ENCODE peak calls at places on chromosomes 1 and 21, in five cellular contexts. One of them, this sample, is unnamed. For H3K9me3 and H3K36me3, the result is how much of the 10 kb centered on the place peaks cover.

GRCh38 chr1:178411756-178412399 is 84.9 kb downstream of the CLEC20A start:
- DNase-seq in heart right ventricle: no peak
- DNase-seq in PC-3: no peak
- DNase-seq in fibroblast of lung: no peak
- DNase-seq in naive thymus-derived CD4-positive, alpha-beta T cell: no peak
- DNase-seq in this sample: no peak

GRCh38 chr1:31767225-31767624 is 3.1 kb upstream of the ADGRB2 start:
- DNase-seq in fibroblast of lung: no peak
- DNase-seq in heart right ventricle: no peak
- DNase-seq in naive thymus-derived CD4-positive, alpha-beta T cell: no peak
- DNase-seq in PC-3: no peak
- DNase-seq in this sample: no peak

GRCh38 chr1:195721210-195721971 is 886.8 kb downstream of the KCNT2 start:
- DNase-seq in naive thymus-derived CD4-positive, alpha-beta T cell: no peak
- DNase-seq in fibroblast of lung: no peak
- DNase-seq in PC-3: peak
- DNase-seq in heart right ventricle: no peak
- DNase-seq in this sample: no peak

GRCh38 chr1:67019600-67020136 is 34.3 kb downstream of the SLC35D1 start:
- DNase-seq in PC-3: no peak
- DNase-seq in fibroblast of lung: peak
- DNase-seq in heart right ventricle: peak
- DNase-seq in naive thymus-derived CD4-positive, alpha-beta T cell: no peak
- DNase-seq in this sample: no peak

GRCh38 chr1:54594463-54594862 is 28.9 kb downstream of the FAM151A start:
- DNase-seq in naive thymus-derived CD4-positive, alpha-beta T cell: no peak
- DNase-seq in fibroblast of lung: no peak
- DNase-seq in heart right ventricle: no peak
- DNase-seq in PC-3: no peak
- DNase-seq in this sample: no peak

GRCh38 chr1:205632374-205633169 is 761 bp upstream of the ELK4 start:
- DNase-seq in naive thymus-derived CD4-positive, alpha-beta T cell: no peak
- DNase-seq in fibroblast of lung: peak
- DNase-seq in heart right ventricle: no peak
- DNase-seq in PC-3: peak
- DNase-seq in this sample: no peak

GRCh38 chr1:153928776-153929432 is 6.1 kb upstream of the GATAD2B start:
- DNase-seq in naive thymus-derived CD4-positive, alpha-beta T cell: no peak
- DNase-seq in PC-3: no peak
- DNase-seq in fibroblast of lung: peak
- DNase-seq in heart right ventricle: no peak
- DNase-seq in this sample: no peak

GRCh38 chr1:203669739-203670138 is 43.1 kb downstream of the ATP2B4 start:
- DNase-seq in naive thymus-derived CD4-positive, alpha-beta T cell: no peak
- DNase-seq in fibroblast of lung: peak
- DNase-seq in heart right ventricle: no peak
- DNase-seq in PC-3: peak
- DNase-seq in this sample: no peak

GRCh38 chr1:51969038-51969705 is 21.3 kb downstream of the RAB3B start:
- DNase-seq in PC-3: peak
- DNase-seq in naive thymus-derived CD4-positive, alpha-beta T cell: no peak
- DNase-seq in heart right ventricle: no peak
- DNase-seq in fibroblast of lung: peak
- DNase-seq in this sample: no peak

GRCh38 chr21:46622226-46622625 is 13.2 kb upstream of the PRMT2 start:
- DNase-seq in fibroblast of lung: no peak
- DNase-seq in PC-3: no peak
- DNase-seq in naive thymus-derived CD4-positive, alpha-beta T cell: peak
- DNase-seq in heart right ventricle: no peak
- DNase-seq in this sample: no peak

GRCh38 chr1:8097077-8097799 is 71.1 kb upstream of the ERRFI1 start:
- DNase-seq in heart right ventricle: no peak
- DNase-seq in naive thymus-derived CD4-positive, alpha-beta T cell: no peak
- DNase-seq in fibroblast of lung: peak
- DNase-seq in PC-3: peak
- DNase-seq in this sample: no peak

GRCh38 chr21:31198575-31198974 is 145.5 kb downstream of the TIAM1 start:
- DNase-seq in PC-3: peak
- DNase-seq in naive thymus-derived CD4-positive, alpha-beta T cell: peak
- DNase-seq in heart right ventricle: no peak
- DNase-seq in fibroblast of lung: peak
- DNase-seq in this sample: no peak

GRCh38 chr1:40936878-40937484 is 42.5 kb upstream of the CTPS1 start:
- DNase-seq in naive thymus-derived CD4-positive, alpha-beta T cell: no peak
- DNase-seq in fibroblast of lung: peak
- DNase-seq in heart right ventricle: no peak
- DNase-seq in PC-3: no peak
- DNase-seq in this sample: no peak

GRCh38 chr21:32315511-32316362 is 17.1 kb downstream of the MRAP start:
- DNase-seq in PC-3: no peak
- DNase-seq in naive thymus-derived CD4-positive, alpha-beta T cell: no peak
- DNase-seq in fibroblast of lung: no peak
- DNase-seq in heart right ventricle: no peak
- DNase-seq in this sample: no peak

GRCh38 chr1:164723296-164723731 is 164.3 kb downstream of the PBX1 start:
- DNase-seq in heart right ventricle: no peak
- DNase-seq in PC-3: no peak
- DNase-seq in naive thymus-derived CD4-positive, alpha-beta T cell: no peak
- DNase-seq in fibroblast of lung: peak
- DNase-seq in this sample: no peak

GRCh38 chr1:151871284-151872030 is 17.9 kb upstream of the THEM5 start:
- DNase-seq in naive thymus-derived CD4-positive, alpha-beta T cell: no peak
- DNase-seq in fibroblast of lung: no peak
- DNase-seq in PC-3: no peak
- DNase-seq in heart right ventricle: no peak
- DNase-seq in this sample: no peak

GRCh38 chr1:2494323-2494693 is 18.2 kb downstream of the PLCH2 start:
- DNase-seq in fibroblast of lung: peak
- DNase-seq in heart right ventricle: no peak
- DNase-seq in naive thymus-derived CD4-positive, alpha-beta T cell: no peak
- DNase-seq in PC-3: peak
- DNase-seq in this sample: no peak

GRCh38 chr1:185263780-185264179 is 53.3 kb downstream of the IVNS1ABP start:
- DNase-seq in naive thymus-derived CD4-positive, alpha-beta T cell: no peak
- DNase-seq in PC-3: no peak
- DNase-seq in heart right ventricle: no peak
- DNase-seq in fibroblast of lung: no peak
- DNase-seq in this sample: no peak

GRCh38 chr1:117695796-117696505 is 90.1 kb downstream of the TENT5C start:
- DNase-seq in fibroblast of lung: peak
- DNase-seq in heart right ventricle: peak
- DNase-seq in naive thymus-derived CD4-positive, alpha-beta T cell: no peak
- DNase-seq in PC-3: peak
- DNase-seq in this sample: no peak

GRCh38 chr1:38834221-38834782 is 25.3 kb downstream of the RRAGC start:
- DNase-seq in fibroblast of lung: no peak
- DNase-seq in PC-3: no peak
- DNase-seq in heart right ventricle: no peak
- DNase-seq in naive thymus-derived CD4-positive, alpha-beta T cell: no peak
- DNase-seq in this sample: no peak

DNA sequence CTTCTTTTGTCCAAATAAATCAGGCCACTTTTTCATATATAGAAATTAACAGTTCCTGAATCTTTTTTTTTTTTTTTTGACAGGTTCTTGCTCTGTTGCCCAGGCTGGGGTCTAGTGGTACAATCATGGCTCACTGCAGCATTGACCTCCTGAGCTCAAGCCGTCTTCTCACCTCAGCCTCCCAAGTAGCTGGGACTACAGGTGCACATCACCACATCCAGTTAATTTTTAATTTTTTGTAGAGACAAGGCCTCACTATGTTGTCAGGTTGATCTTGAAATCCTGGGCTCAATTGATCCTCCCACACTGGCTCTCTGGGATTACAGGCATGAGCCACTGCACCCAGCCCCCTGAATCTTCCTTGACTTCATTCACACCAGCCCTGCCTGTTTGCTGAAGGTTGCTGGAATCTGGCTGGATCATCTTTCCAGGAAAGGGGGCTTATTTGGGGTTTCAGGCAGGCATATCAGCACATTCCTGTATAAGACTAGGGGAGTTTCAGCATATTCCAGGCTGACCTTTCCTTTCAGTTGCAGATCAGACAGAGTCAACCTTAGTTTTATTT is 78.2 kb upstream of the ARHGAP29 start:
- DNase-seq in fibroblast of lung: no peak
- DNase-seq in naive thymus-derived CD4-positive, alpha-beta T cell: no peak
- DNase-seq in heart right ventricle: no peak
- DNase-seq in PC-3: no peak
- DNase-seq in this sample: no peak
- H3K27ac ChIP-seq in fibroblast of lung: no peak
- H3K27ac ChIP-seq in naive thymus-derived CD4-positive, alpha-beta T cell: no peak
- H3K27ac ChIP-seq in heart right ventricle: peak
- H3K27ac ChIP-seq in PC-3: no peak
- H3K27ac ChIP-seq in this sample: no peak

GRCh38 chr21:45290948-45291612 is 3.4 kb upstream of the POFUT2 start:
- DNase-seq in heart right ventricle: no peak
- DNase-seq in naive thymus-derived CD4-positive, alpha-beta T cell: no peak
- DNase-seq in fibroblast of lung: peak
- DNase-seq in PC-3: peak
- DNase-seq in this sample: no peak
- H3K9me3 ChIP-seq in heart right ventricle: under half
- H3K9me3 ChIP-seq in naive thymus-derived CD4-positive, alpha-beta T cell: under half
- H3K9me3 ChIP-seq in fibroblast of lung: under half
- H3K9me3 ChIP-seq in PC-3: under half
- H3K9me3 ChIP-seq in this sample: under half

GRCh38 chr1:248822148-248823032 is 3.3 kb downstream of the SH3BP5L start:
- DNase-seq in naive thymus-derived CD4-positive, alpha-beta T cell: no peak
- DNase-seq in heart right ventricle: no peak
- DNase-seq in fibroblast of lung: peak
- DNase-seq in PC-3: peak
- DNase-seq in this sample: peak
- H3K36me3 ChIP-seq in naive thymus-derived CD4-positive, alpha-beta T cell: under half
- H3K36me3 ChIP-seq in heart right ventricle: under half
- H3K36me3 ChIP-seq in fibroblast of lung: under half
- H3K36me3 ChIP-seq in PC-3: under half
- H3K36me3 ChIP-seq in this sample: under half

GRCh38 chr1:234500269-234500668 is 21.3 kb upstream of the TARBP1 start:
- DNase-seq in heart right ventricle: peak
- DNase-seq in PC-3: peak
- DNase-seq in fibroblast of lung: no peak
- DNase-seq in naive thymus-derived CD4-positive, alpha-beta T cell: no peak
- DNase-seq in this sample: no peak

GRCh38 chr1:234497589-234497988 is 18.6 kb upstream of the TARBP1 start:
- DNase-seq in heart right ventricle: no peak
- DNase-seq in fibroblast of lung: no peak
- DNase-seq in naive thymus-derived CD4-positive, alpha-beta T cell: no peak
- DNase-seq in PC-3: no peak
- DNase-seq in this sample: no peak

GRCh38 chr1:234499119-234500039 is 20.4 kb upstream of the TARBP1 start:
- DNase-seq in fibroblast of lung: peak
- DNase-seq in PC-3: peak
- DNase-seq in heart right ventricle: peak
- DNase-seq in naive thymus-derived CD4-positive, alpha-beta T cell: peak
- DNase-seq in this sample: peak

GRCh38 chr1:234495231-234495990 is 16.4 kb upstream of the TARBP1 start:
- DNase-seq in PC-3: peak
- DNase-seq in naive thymus-derived CD4-positive, alpha-beta T cell: no peak
- DNase-seq in fibroblast of lung: peak
- DNase-seq in heart right ventricle: no peak
- DNase-seq in this sample: no peak

GRCh38 chr1:234498448-234499118 is 19.6 kb upstream of the TARBP1 start:
- DNase-seq in heart right ventricle: no peak
- DNase-seq in naive thymus-derived CD4-positive, alpha-beta T cell: no peak
- DNase-seq in fibroblast of lung: no peak
- DNase-seq in PC-3: no peak
- DNase-seq in this sample: no peak
- H3K27ac ChIP-seq in heart right ventricle: peak
- H3K27ac ChIP-seq in naive thymus-derived CD4-positive, alpha-beta T cell: no peak
- H3K27ac ChIP-seq in fibroblast of lung: peak
- H3K27ac ChIP-seq in PC-3: no peak
- H3K27ac ChIP-seq in this sample: no peak

GRCh38 chr21:44581158-44581557 is 754 bp upstream of the KRTAP10-5 start:
- DNase-seq in naive thymus-derived CD4-positive, alpha-beta T cell: no peak
- DNase-seq in heart right ventricle: no peak
- DNase-seq in PC-3: no peak
- DNase-seq in fibroblast of lung: no peak
- DNase-seq in this sample: no peak
- H3K9me3 ChIP-seq in naive thymus-derived CD4-positive, alpha-beta T cell: under half
- H3K9me3 ChIP-seq in heart right ventricle: under half
- H3K9me3 ChIP-seq in PC-3: under half
- H3K9me3 ChIP-seq in fibroblast of lung: under half
- H3K9me3 ChIP-seq in this sample: under half

DNA sequence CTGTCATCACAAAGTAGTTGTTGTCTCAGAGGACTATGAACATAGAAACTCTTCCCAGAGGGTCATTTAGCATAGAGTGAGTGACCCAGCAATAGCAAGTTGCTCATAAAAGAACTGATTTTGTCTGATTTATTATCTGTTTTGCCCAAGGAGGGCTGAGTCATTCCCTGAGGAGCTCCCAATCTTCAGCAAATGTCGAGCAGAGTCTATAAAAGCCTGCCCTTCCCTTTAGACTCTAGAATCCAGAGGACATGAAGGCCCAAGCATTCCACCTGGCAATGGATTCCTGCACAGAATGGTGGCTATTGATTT is 25.2 kb downstream of the VASH2 start:
- DNase-seq in fibroblast of lung: no peak
- DNase-seq in PC-3: no peak
- DNase-seq in heart right ventricle: no peak
- DNase-seq in naive thymus-derived CD4-positive, alpha-beta T cell: no peak
- DNase-seq in this sample: no peak
- H3K36me3 ChIP-seq in fibroblast of lung: under half
- H3K36me3 ChIP-seq in PC-3: under half
- H3K36me3 ChIP-seq in heart right ventricle: under half
- H3K36me3 ChIP-seq in naive thymus-derived CD4-positive, alpha-beta T cell: under half
- H3K36me3 ChIP-seq in this sample: under half

DNA sequence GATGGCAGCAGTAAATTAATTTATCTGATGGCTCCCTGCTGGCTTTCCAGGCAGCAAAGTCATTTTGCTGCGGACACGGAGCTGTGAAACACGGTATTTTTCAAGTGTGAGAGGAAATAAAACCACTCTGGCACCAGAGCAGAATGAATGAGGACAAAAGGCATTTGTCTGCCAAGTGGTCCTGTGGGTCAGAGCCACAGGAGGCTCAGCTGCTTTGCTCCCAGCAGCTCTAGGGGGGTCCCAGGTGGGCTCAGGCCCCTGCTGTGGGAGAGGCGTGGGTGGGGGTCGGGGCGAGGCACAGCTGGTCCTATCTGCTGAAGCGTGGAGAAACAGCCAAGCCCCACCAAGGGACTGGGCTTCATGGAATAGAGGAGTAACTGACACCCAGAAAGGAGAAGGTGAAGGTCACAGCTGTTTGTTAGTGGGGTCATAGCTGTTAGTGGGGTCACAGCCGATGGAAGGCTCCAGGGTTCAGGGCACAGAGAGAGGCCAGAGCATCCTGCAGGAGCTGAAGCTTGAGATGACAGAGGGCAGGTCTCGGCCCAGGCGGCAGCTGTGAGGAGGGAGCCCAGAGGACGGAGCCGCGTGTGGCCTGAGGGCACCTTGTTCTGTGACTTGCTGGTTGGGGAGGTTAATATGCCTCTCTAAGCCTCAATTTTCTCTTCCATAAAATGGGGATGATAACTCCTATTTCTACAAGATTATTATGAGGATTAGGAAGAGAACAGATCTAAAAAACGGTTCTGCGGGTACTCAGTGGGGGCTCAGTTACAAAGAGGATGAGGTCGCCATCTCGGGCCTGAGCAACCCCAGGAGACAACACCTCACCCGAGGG is 7.1 kb downstream of the KIF17 start:
- DNase-seq in heart right ventricle: no peak
- DNase-seq in naive thymus-derived CD4-positive, alpha-beta T cell: no peak
- DNase-seq in PC-3: no peak
- DNase-seq in fibroblast of lung: no peak
- DNase-seq in this sample: no peak
- H3K27ac ChIP-seq in heart right ventricle: no peak
- H3K27ac ChIP-seq in naive thymus-derived CD4-positive, alpha-beta T cell: no peak
- H3K27ac ChIP-seq in PC-3: no peak
- H3K27ac ChIP-seq in fibroblast of lung: no peak
- H3K27ac ChIP-seq in this sample: no peak

This sample was measured in CD8-positive, alpha-beta memory T cell.